ENCODE peak calls at places on chromosomes 2 and 18, in six cellular contexts. One of them, this sample, is unnamed.

GRCh38 chr2:232232915-232233314 is 145.6 kb upstream of the ALPP start:
- DNase-seq in foreskin fibroblast: no peak
- DNase-seq in fibroblast of lung: no peak
- DNase-seq in NCI-H774: no peak
- DNase-seq in activated CD4-positive, alpha-beta T cell treated with anti-CD3 and anti-CD28 coated beads, Interleukin-2, amount 50 U/mL, for 1 hour: no peak
- DNase-seq in fibroblast of the conjunctiva: no peak
- DNase-seq in this sample: no peak

GRCh38 chr2:89763254-89763580 is 1071.7 kb downstream of the RPIA start:
- DNase-seq in fibroblast of the conjunctiva: no peak
- DNase-seq in fibroblast of lung: no peak
- DNase-seq in activated CD4-positive, alpha-beta T cell treated with anti-CD3 and anti-CD28 coated beads, Interleukin-2, amount 50 U/mL, for 1 hour: no peak
- DNase-seq in foreskin fibroblast: no peak
- DNase-seq in NCI-H774: no peak
- DNase-seq in this sample: no peak

GRCh38 chr2:74743778-74744177 is 89.7 kb downstream of the SEMA4F start:
- DNase-seq in fibroblast of the conjunctiva: no peak
- DNase-seq in activated CD4-positive, alpha-beta T cell treated with anti-CD3 and anti-CD28 coated beads, Interleukin-2, amount 50 U/mL, for 1 hour: no peak
- DNase-seq in fibroblast of lung: no peak
- DNase-seq in NCI-H774: no peak
- DNase-seq in foreskin fibroblast: no peak
- DNase-seq in this sample: no peak

GRCh38 chr2:15800489-15801329 is 139.6 kb upstream of the MYCN start:
- DNase-seq in fibroblast of the conjunctiva: no peak
- DNase-seq in fibroblast of lung: no peak
- DNase-seq in foreskin fibroblast: no peak
- DNase-seq in NCI-H774: no peak
- DNase-seq in activated CD4-positive, alpha-beta T cell treated with anti-CD3 and anti-CD28 coated beads, Interleukin-2, amount 50 U/mL, for 1 hour: no peak
- DNase-seq in this sample: no peak

GRCh38 chr2:109209412-109209811 is 80.4 kb downstream of the SH3RF3 start:
- DNase-seq in fibroblast of the conjunctiva: no peak
- DNase-seq in NCI-H774: no peak
- DNase-seq in activated CD4-positive, alpha-beta T cell treated with anti-CD3 and anti-CD28 coated beads, Interleukin-2, amount 50 U/mL, for 1 hour: no peak
- DNase-seq in fibroblast of lung: peak; percentile 87
- DNase-seq in foreskin fibroblast: peak; percentile 75
- DNase-seq in this sample: no peak

GRCh38 chr2:238952261-238952924 is 104.5 kb downstream of the TWIST2 start:
- DNase-seq in foreskin fibroblast: peak; percentile 47
- DNase-seq in NCI-H774: no peak
- DNase-seq in fibroblast of lung: no peak
- DNase-seq in fibroblast of the conjunctiva: no peak
- DNase-seq in activated CD4-positive, alpha-beta T cell treated with anti-CD3 and anti-CD28 coated beads, Interleukin-2, amount 50 U/mL, for 1 hour: no peak
- DNase-seq in this sample: no peak

GRCh38 chr2:175030380-175031271 is 25.4 kb upstream of the CHN1 start:
- DNase-seq in foreskin fibroblast: no peak
- DNase-seq in activated CD4-positive, alpha-beta T cell treated with anti-CD3 and anti-CD28 coated beads, Interleukin-2, amount 50 U/mL, for 1 hour: no peak
- DNase-seq in fibroblast of the conjunctiva: peak; percentile 32
- DNase-seq in fibroblast of lung: peak; percentile 37
- DNase-seq in NCI-H774: no peak
- DNase-seq in this sample: peak; percentile 16

GRCh38 chr2:96507957-96508520 is 2.9 kb upstream of the NEURL3 start:
- DNase-seq in foreskin fibroblast: peak; percentile 19
- DNase-seq in fibroblast of the conjunctiva: no peak
- DNase-seq in fibroblast of lung: peak; percentile 36
- DNase-seq in NCI-H774: peak; percentile 55
- DNase-seq in activated CD4-positive, alpha-beta T cell treated with anti-CD3 and anti-CD28 coated beads, Interleukin-2, amount 50 U/mL, for 1 hour: peak; percentile 88
- DNase-seq in this sample: no peak

GRCh38 chr18:45688113-45688512 is 35.9 kb upstream of the SLC14A1 start:
- DNase-seq in activated CD4-positive, alpha-beta T cell treated with anti-CD3 and anti-CD28 coated beads, Interleukin-2, amount 50 U/mL, for 1 hour: no peak
- DNase-seq in foreskin fibroblast: peak; percentile 53
- DNase-seq in fibroblast of lung: no peak
- DNase-seq in NCI-H774: no peak
- DNase-seq in fibroblast of the conjunctiva: no peak
- DNase-seq in this sample: no peak